ENCODE peak calls at places on chromosomes 12 and 14, in four cellular contexts. H is germinal center, F is Panc1, B is GM19239. T is an unnamed sample.
A peak's percentile ranks its signal among the peaks of the same experiment; 100 is the strongest.

GRCh38 chr12:69765515-69765914 is 26.9 kb downstream of the RAB3IP start:
- DNase-seq in H (no peak), B (no peak), F (no peak), T (no peak)

GRCh38 chr12:119308743-119309456 is 25.6 kb upstream of the CCDC60 start:
- DNase-seq in B (no peak), F (no peak), H (no peak), T (peak; percentile 30)

GRCh38 chr12:109737631-109738030 is 24.0 kb downstream of the FAM222A start:
- DNase-seq in B (no peak), F (no peak), H (no peak), T (no peak)

GRCh38 chr12:31482816-31483215 is 108.1 kb downstream of the DENND5B start:
- DNase-seq in H (no peak), F (no peak), B (no peak), T (no peak)

GRCh38 chr14:61444215-61444768 is 122.9 kb downstream of the PRKCH start:
- DNase-seq in B (peak; percentile 28), F (no peak), H (no peak), T (no peak)

GRCh38 chr12:121803861-121804416 is at the start of gene SETD1B:
- DNase-seq in F (no peak), H (peak; percentile 53), B (peak; percentile 33), T (peak; percentile 73)

GRCh38 chr14:22282429-22282828 is 306.6 kb downstream of the DAD1 start:
- DNase-seq in H (peak; percentile 54), B (peak; percentile 10), F (no peak), T (no peak)

GRCh38 chr14:105065280-105066228 is at the start of gene GPR132:
- DNase-seq in B (peak; percentile 83), F (no peak), H (peak; percentile 85), T (no peak)

GRCh38 chr14:60161176-60162107 is 3.8 kb downstream of the DHRS7 start:
- DNase-seq in F (no peak), B (no peak), H (no peak), T (peak; percentile 73)